ENCODE peak calls at places on chromosomes 1 and 21, in six cellular contexts. U is astrocyte of the spinal cord, Y is tibial nerve, S is head of caudate nucleus, R is retinal pigment epithelial cell, Q is type B pancreatic cell. G is an unnamed sample.
A peak's percentile ranks its signal among the peaks of the same experiment; 100 is the strongest.

GRCh38 chr1:1664941-1665814 is 6.4 kb upstream of the CDK11B start:
- DNase-seq in U (no peak), Y (no peak), S (no peak), R (no peak), Q (no peak), G (no peak)

GRCh38 chr1:161792740-161793139 is 26.6 kb downstream of the ATF6 start:
- DNase-seq in U (peak; percentile 85), Y (no peak), S (no peak), R (peak; percentile 29), Q (no peak), G (peak; percentile 86)

GRCh38 chr1:5225687-5226389 is 571.4 kb downstream of the AJAP1 start:
- DNase-seq in U (no peak), Y (no peak), S (no peak), R (no peak), Q (no peak), G (no peak)

GRCh38 chr1:150162862-150163706 is 13.4 kb downstream of the PLEKHO1 start:
- DNase-seq in U (peak; percentile 100), Y (peak; percentile 75), S (peak; percentile 83), R (peak; percentile 98), Q (peak; percentile 81), G (peak; percentile 26)

GRCh38 chr1:10508511-10508951 is 33.8 kb downstream of the PEX14 start:
- DNase-seq in U (peak; percentile 24), Y (no peak), S (no peak), R (peak; percentile 66), Q (no peak), G (no peak)

GRCh38 chr21:26982767-26983166 is 15.9 kb upstream of the ADAMTS5 start:
- DNase-seq in U (peak; percentile 53), Y (no peak), S (no peak), R (no peak), Q (no peak), G (no peak)

GRCh38 chr1:151273924-151274466 is 8.1 kb upstream of the ZNF687 start:
- DNase-seq in U (no peak), Y (no peak), S (no peak), R (no peak), Q (no peak), G (no peak)

GRCh38 chr1:205680073-205680851 is at the start of gene SLC45A3:
- DNase-seq in U (no peak), Y (no peak), S (peak; percentile 84), R (no peak), Q (no peak), G (no peak)

GRCh38 chr1:5647226-5647625 is 345.0 kb downstream of the NPHP4 start:
- DNase-seq in U (no peak), Y (no peak), S (peak; percentile 17), R (no peak), Q (no peak), G (no peak)

GRCh38 chr1:25756210-25756609 is 43.8 kb upstream of the SELENON start:
- DNase-seq in U (no peak), Y (no peak), S (no peak), R (no peak), Q (no peak), G (no peak)

GRCh38 chr1:101136739-101137138 is 100.1 kb upstream of the S1PR1 start:
- DNase-seq in U (peak; percentile 46), Y (no peak), S (no peak), R (no peak), Q (no peak), G (peak; percentile 42)

GRCh38 chr21:36646011-36646410 is 52.9 kb upstream of the SIM2 start:
- DNase-seq in U (no peak), Y (no peak), S (no peak), R (no peak), Q (no peak), G (no peak)

GRCh38 chr1:110746644-110747259 is 72.0 kb upstream of the KCNA3 start:
- DNase-seq in U (peak; percentile 38), Y (no peak), S (peak; percentile 52), R (peak; percentile 3), Q (peak; percentile 74), G (peak; percentile 58)

GRCh38 chr1:23376890-23377811 is 7.5 kb upstream of the ZNF436 start:
- DNase-seq in U (peak; percentile 94), Y (no peak), S (no peak), R (peak; percentile 37), Q (no peak), G (no peak)

GRCh38 chr1:231177226-231177625 is 15.4 kb downstream of the TRIM67 start:
- DNase-seq in U (no peak), Y (no peak), S (no peak), R (no peak), Q (no peak), G (no peak)

GRCh38 chr1:197841828-197842573 is 60.4 kb upstream of the C1orf53 start:
- DNase-seq in U (no peak), Y (no peak), S (no peak), R (no peak), Q (no peak), G (no peak)

GRCh38 chr1:201468844-201469644 is at the start of gene PHLDA3:
- DNase-seq in U (peak; percentile 96), Y (peak; percentile 86), S (peak; percentile 94), R (no peak), Q (peak; percentile 86), G (no peak)

GRCh38 chr1:211378844-211379243 is 52.2 kb downstream of the TRAF5 start:
- DNase-seq in U (peak; percentile 49), Y (no peak), S (no peak), R (no peak), Q (no peak), G (no peak)

GRCh38 chr1:109546311-109547109 is 1.9 kb upstream of the GNAI3 start:
- DNase-seq in U (peak; percentile 86), Y (peak; percentile 85), S (peak; percentile 92), R (no peak), Q (peak; percentile 87), G (peak; percentile 95)

GRCh38 chr21:20875741-20876140 is 122.5 kb upstream of the NCAM2 start:
- DNase-seq in U (peak; percentile 4), Y (no peak), S (no peak), R (no peak), Q (no peak), G (no peak)

GRCh38 chr1:156124557-156125483 is 10.3 kb downstream of the LMNA start:
- DNase-seq in U (no peak), Y (no peak), S (no peak), R (no peak), Q (no peak), G (no peak)

GRCh38 chr1:17624540-17625256 is 85.2 kb downstream of the ARHGEF10L start:
- DNase-seq in U (peak; percentile 61), Y (no peak), S (no peak), R (peak; percentile 36), Q (no peak), G (no peak)

GRCh38 chr1:100502052-100502792 is 35.7 kb upstream of the GPR88 start:
- DNase-seq in U (no peak), Y (no peak), S (no peak), R (no peak), Q (no peak), G (no peak)

G was measured in NAMALWA.